ENCODE peak calls at places on chromosomes 7 and 10, in eight cellular contexts. One of them, this sample, is unnamed.

GRCh38 chr10:22681783-22682183 is 32.6 kb downstream of the PIP4K2A start:
- DNase-seq in A549: peak; percentile 69
- DNase-seq in progenitor cell of endocrine pancreas: no peak
- DNase-seq in T-helper 17 cell: no peak
- DNase-seq in EL: peak; percentile 77
- DNase-seq in HT-29: peak; percentile 23
- DNase-seq in stimulated activated CD4-positive, alpha-beta T cell treated with anti-CD3 and anti-CD28 coated beads, TNF-alpha, amount 100 ng/mL, for 48 hours: no peak
- DNase-seq in lower leg skin: no peak
- DNase-seq in this sample: peak; percentile 30

GRCh38 chr10:60044221-60044620 is 137.9 kb upstream of the CCDC6 start:
- DNase-seq in A549: no peak
- DNase-seq in progenitor cell of endocrine pancreas: no peak
- DNase-seq in T-helper 17 cell: no peak
- DNase-seq in EL: peak; percentile 34
- DNase-seq in HT-29: no peak
- DNase-seq in stimulated activated CD4-positive, alpha-beta T cell treated with anti-CD3 and anti-CD28 coated beads, TNF-alpha, amount 100 ng/mL, for 48 hours: no peak
- DNase-seq in lower leg skin: no peak
- DNase-seq in this sample: no peak

GRCh38 chr7:30412810-30413504 is 65.6 kb downstream of the NOD1 start:
- DNase-seq in A549: peak; percentile 85
- DNase-seq in progenitor cell of endocrine pancreas: no peak
- DNase-seq in T-helper 17 cell: no peak
- DNase-seq in EL: peak; percentile 82
- DNase-seq in HT-29: peak; percentile 94
- DNase-seq in stimulated activated CD4-positive, alpha-beta T cell treated with anti-CD3 and anti-CD28 coated beads, TNF-alpha, amount 100 ng/mL, for 48 hours: no peak
- DNase-seq in lower leg skin: no peak
- DNase-seq in this sample: peak; percentile 75

GRCh38 chr7:126501617-126502016 is 751.1 kb downstream of the GRM8 start:
- DNase-seq in A549: no peak
- DNase-seq in progenitor cell of endocrine pancreas: no peak
- DNase-seq in T-helper 17 cell: no peak
- DNase-seq in EL: no peak
- DNase-seq in HT-29: no peak
- DNase-seq in stimulated activated CD4-positive, alpha-beta T cell treated with anti-CD3 and anti-CD28 coated beads, TNF-alpha, amount 100 ng/mL, for 48 hours: no peak
- DNase-seq in lower leg skin: no peak
- DNase-seq in this sample: no peak

GRCh38 chr10:116801658-116802057 is 47.6 kb upstream of the ENO4 start:
- DNase-seq in A549: no peak
- DNase-seq in progenitor cell of endocrine pancreas: no peak
- DNase-seq in T-helper 17 cell: no peak
- DNase-seq in EL: no peak
- DNase-seq in HT-29: no peak
- DNase-seq in stimulated activated CD4-positive, alpha-beta T cell treated with anti-CD3 and anti-CD28 coated beads, TNF-alpha, amount 100 ng/mL, for 48 hours: no peak
- DNase-seq in lower leg skin: no peak
- DNase-seq in this sample: no peak

GRCh38 chr10:33126118-33126517 is 168.1 kb upstream of the ITGB1 start:
- DNase-seq in A549: no peak
- DNase-seq in progenitor cell of endocrine pancreas: no peak
- DNase-seq in T-helper 17 cell: no peak
- DNase-seq in EL: peak; percentile 41
- DNase-seq in HT-29: peak; percentile 37
- DNase-seq in stimulated activated CD4-positive, alpha-beta T cell treated with anti-CD3 and anti-CD28 coated beads, TNF-alpha, amount 100 ng/mL, for 48 hours: no peak
- DNase-seq in lower leg skin: no peak
- DNase-seq in this sample: no peak

GRCh38 chr7:74302745-74303221 is 13.6 kb downstream of the CLIP2 start:
- DNase-seq in A549: peak; percentile 38
- DNase-seq in progenitor cell of endocrine pancreas: no peak
- DNase-seq in T-helper 17 cell: no peak
- DNase-seq in EL: no peak
- DNase-seq in HT-29: peak; percentile 40
- DNase-seq in stimulated activated CD4-positive, alpha-beta T cell treated with anti-CD3 and anti-CD28 coated beads, TNF-alpha, amount 100 ng/mL, for 48 hours: no peak
- DNase-seq in lower leg skin: no peak
- DNase-seq in this sample: no peak

GRCh38 chr10:102243304-102243703 is 2.0 kb upstream of the PITX3 start:
- DNase-seq in A549: no peak
- DNase-seq in progenitor cell of endocrine pancreas: no peak
- DNase-seq in T-helper 17 cell: no peak
- DNase-seq in EL: peak; percentile 93
- DNase-seq in HT-29: no peak
- DNase-seq in stimulated activated CD4-positive, alpha-beta T cell treated with anti-CD3 and anti-CD28 coated beads, TNF-alpha, amount 100 ng/mL, for 48 hours: no peak
- DNase-seq in lower leg skin: no peak
- DNase-seq in this sample: no peak

GRCh38 chr10:96548589-96548988 is 34.9 kb upstream of the TLL2 start:
- DNase-seq in A549: no peak
- DNase-seq in progenitor cell of endocrine pancreas: no peak
- DNase-seq in T-helper 17 cell: no peak
- DNase-seq in EL: no peak
- DNase-seq in HT-29: no peak
- DNase-seq in stimulated activated CD4-positive, alpha-beta T cell treated with anti-CD3 and anti-CD28 coated beads, TNF-alpha, amount 100 ng/mL, for 48 hours: no peak
- DNase-seq in lower leg skin: no peak
- DNase-seq in this sample: no peak

GRCh38 chr10:44389150-44389549 is 4.3 kb upstream of the CXCL12 start:
- DNase-seq in A549: no peak
- DNase-seq in progenitor cell of endocrine pancreas: no peak
- DNase-seq in T-helper 17 cell: no peak
- DNase-seq in EL: no peak
- DNase-seq in HT-29: no peak
- DNase-seq in stimulated activated CD4-positive, alpha-beta T cell treated with anti-CD3 and anti-CD28 coated beads, TNF-alpha, amount 100 ng/mL, for 48 hours: no peak
- DNase-seq in lower leg skin: peak; percentile 81
- DNase-seq in this sample: no peak

GRCh38 chr10:26528715-26529393 is 90.7 kb downstream of the APBB1IP start:
- DNase-seq in A549: no peak
- DNase-seq in progenitor cell of endocrine pancreas: no peak
- DNase-seq in T-helper 17 cell: no peak
- DNase-seq in EL: no peak
- DNase-seq in HT-29: no peak
- DNase-seq in stimulated activated CD4-positive, alpha-beta T cell treated with anti-CD3 and anti-CD28 coated beads, TNF-alpha, amount 100 ng/mL, for 48 hours: no peak
- DNase-seq in lower leg skin: no peak
- DNase-seq in this sample: no peak

GRCh38 chr7:89966100-89966499 is 188.2 kb upstream of the STEAP1 start:
- DNase-seq in A549: no peak
- DNase-seq in progenitor cell of endocrine pancreas: no peak
- DNase-seq in T-helper 17 cell: no peak
- DNase-seq in EL: no peak
- DNase-seq in HT-29: no peak
- DNase-seq in stimulated activated CD4-positive, alpha-beta T cell treated with anti-CD3 and anti-CD28 coated beads, TNF-alpha, amount 100 ng/mL, for 48 hours: no peak
- DNase-seq in lower leg skin: no peak
- DNase-seq in this sample: no peak

GRCh38 chr7:70582921-70583895 is 548.7 kb upstream of the GALNT17 start:
- DNase-seq in A549: no peak
- DNase-seq in progenitor cell of endocrine pancreas: no peak
- DNase-seq in T-helper 17 cell: no peak
- DNase-seq in EL: no peak
- DNase-seq in HT-29: no peak
- DNase-seq in stimulated activated CD4-positive, alpha-beta T cell treated with anti-CD3 and anti-CD28 coated beads, TNF-alpha, amount 100 ng/mL, for 48 hours: no peak
- DNase-seq in lower leg skin: no peak
- DNase-seq in this sample: no peak

GRCh38 chr10:88243847-88244730 is 339.0 kb downstream of the RNLS start:
- DNase-seq in A549: no peak
- DNase-seq in progenitor cell of endocrine pancreas: no peak
- DNase-seq in T-helper 17 cell: no peak
- DNase-seq in EL: peak; percentile 56
- DNase-seq in HT-29: peak; percentile 82
- DNase-seq in stimulated activated CD4-positive, alpha-beta T cell treated with anti-CD3 and anti-CD28 coated beads, TNF-alpha, amount 100 ng/mL, for 48 hours: no peak
- DNase-seq in lower leg skin: no peak
- DNase-seq in this sample: peak; percentile 6

GRCh38 chr10:61904711-61905445 is 3.4 kb downstream of the ARID5B start:
- DNase-seq in A549: peak; percentile 47
- DNase-seq in progenitor cell of endocrine pancreas: no peak
- DNase-seq in T-helper 17 cell: no peak
- DNase-seq in EL: peak; percentile 87
- DNase-seq in HT-29: peak; percentile 63
- DNase-seq in stimulated activated CD4-positive, alpha-beta T cell treated with anti-CD3 and anti-CD28 coated beads, TNF-alpha, amount 100 ng/mL, for 48 hours: peak; percentile 43
- DNase-seq in lower leg skin: no peak
- DNase-seq in this sample: peak; percentile 24

GRCh38 chr7:116543664-116544063 is 18.8 kb downstream of the CAV1 start:
- DNase-seq in A549: no peak
- DNase-seq in progenitor cell of endocrine pancreas: no peak
- DNase-seq in T-helper 17 cell: no peak
- DNase-seq in EL: peak; percentile 58
- DNase-seq in HT-29: no peak
- DNase-seq in stimulated activated CD4-positive, alpha-beta T cell treated with anti-CD3 and anti-CD28 coated beads, TNF-alpha, amount 100 ng/mL, for 48 hours: no peak
- DNase-seq in lower leg skin: no peak
- DNase-seq in this sample: no peak

GRCh38 chr10:123863721-123864432 is 27.7 kb downstream of the CPXM2 start:
- DNase-seq in A549: no peak
- DNase-seq in progenitor cell of endocrine pancreas: no peak
- DNase-seq in T-helper 17 cell: no peak
- DNase-seq in EL: no peak
- DNase-seq in HT-29: no peak
- DNase-seq in stimulated activated CD4-positive, alpha-beta T cell treated with anti-CD3 and anti-CD28 coated beads, TNF-alpha, amount 100 ng/mL, for 48 hours: no peak
- DNase-seq in lower leg skin: peak; percentile 79
- DNase-seq in this sample: no peak

GRCh38 chr7:151420144-151420543 is 10.3 kb upstream of the WDR86 start:
- DNase-seq in A549: no peak
- DNase-seq in progenitor cell of endocrine pancreas: no peak
- DNase-seq in T-helper 17 cell: no peak
- DNase-seq in EL: no peak
- DNase-seq in HT-29: no peak
- DNase-seq in stimulated activated CD4-positive, alpha-beta T cell treated with anti-CD3 and anti-CD28 coated beads, TNF-alpha, amount 100 ng/mL, for 48 hours: no peak
- DNase-seq in lower leg skin: no peak
- DNase-seq in this sample: no peak

GRCh38 chr7:127650842-127651555 is 995 bp upstream of the SND1 start:
- DNase-seq in A549: no peak
- DNase-seq in progenitor cell of endocrine pancreas: no peak
- DNase-seq in T-helper 17 cell: no peak
- DNase-seq in EL: no peak
- DNase-seq in HT-29: no peak
- DNase-seq in stimulated activated CD4-positive, alpha-beta T cell treated with anti-CD3 and anti-CD28 coated beads, TNF-alpha, amount 100 ng/mL, for 48 hours: no peak
- DNase-seq in lower leg skin: no peak
- DNase-seq in this sample: no peak

GRCh38 chr7:115724400-115725056 is 306.0 kb downstream of the TFEC start:
- DNase-seq in A549: peak; percentile 7
- DNase-seq in progenitor cell of endocrine pancreas: no peak
- DNase-seq in T-helper 17 cell: no peak
- DNase-seq in EL: no peak
- DNase-seq in HT-29: peak; percentile 91
- DNase-seq in stimulated activated CD4-positive, alpha-beta T cell treated with anti-CD3 and anti-CD28 coated beads, TNF-alpha, amount 100 ng/mL, for 48 hours: no peak
- DNase-seq in lower leg skin: no peak
- DNase-seq in this sample: peak; percentile 56

GRCh38 chr10:26044123-26044749 is 110.2 kb downstream of the MYO3A start:
- DNase-seq in A549: no peak
- DNase-seq in progenitor cell of endocrine pancreas: no peak
- DNase-seq in T-helper 17 cell: no peak
- DNase-seq in EL: no peak
- DNase-seq in HT-29: peak; percentile 36
- DNase-seq in stimulated activated CD4-positive, alpha-beta T cell treated with anti-CD3 and anti-CD28 coated beads, TNF-alpha, amount 100 ng/mL, for 48 hours: no peak
- DNase-seq in lower leg skin: no peak
- DNase-seq in this sample: no peak

GRCh38 chr7:27110977-27111752 is 8.7 kb upstream of the HOXA2 start:
- DNase-seq in A549: peak; percentile 73
- DNase-seq in progenitor cell of endocrine pancreas: no peak
- DNase-seq in T-helper 17 cell: no peak
- DNase-seq in EL: peak; percentile 53
- DNase-seq in HT-29: peak; percentile 83
- DNase-seq in stimulated activated CD4-positive, alpha-beta T cell treated with anti-CD3 and anti-CD28 coated beads, TNF-alpha, amount 100 ng/mL, for 48 hours: no peak
- DNase-seq in lower leg skin: no peak
- DNase-seq in this sample: no peak

GRCh38 chr7:96116173-96116572 is 205.7 kb downstream of the SLC25A13 start:
- DNase-seq in A549: no peak
- DNase-seq in progenitor cell of endocrine pancreas: no peak
- DNase-seq in T-helper 17 cell: no peak
- DNase-seq in EL: no peak
- DNase-seq in HT-29: no peak
- DNase-seq in stimulated activated CD4-positive, alpha-beta T cell treated with anti-CD3 and anti-CD28 coated beads, TNF-alpha, amount 100 ng/mL, for 48 hours: no peak
- DNase-seq in lower leg skin: no peak
- DNase-seq in this sample: no peak

GRCh38 chr7:132073920-132074589 is 502.2 kb downstream of the PLXNA4 start:
- DNase-seq in A549: no peak
- DNase-seq in progenitor cell of endocrine pancreas: no peak
- DNase-seq in T-helper 17 cell: no peak
- DNase-seq in EL: no peak
- DNase-seq in HT-29: no peak
- DNase-seq in stimulated activated CD4-positive, alpha-beta T cell treated with anti-CD3 and anti-CD28 coated beads, TNF-alpha, amount 100 ng/mL, for 48 hours: no peak
- DNase-seq in lower leg skin: peak; percentile 34
- DNase-seq in this sample: no peak

GRCh38 chr10:93272884-93273675 is 199.4 kb downstream of the CYP26A1 start:
- DNase-seq in A549: no peak
- DNase-seq in progenitor cell of endocrine pancreas: no peak
- DNase-seq in T-helper 17 cell: no peak
- DNase-seq in EL: no peak
- DNase-seq in HT-29: no peak
- DNase-seq in stimulated activated CD4-positive, alpha-beta T cell treated with anti-CD3 and anti-CD28 coated beads, TNF-alpha, amount 100 ng/mL, for 48 hours: no peak
- DNase-seq in lower leg skin: no peak
- DNase-seq in this sample: no peak

GRCh38 chr7:3105856-3106255 is 62.2 kb upstream of the CARD11 start:
- DNase-seq in A549: no peak
- DNase-seq in progenitor cell of endocrine pancreas: no peak
- DNase-seq in T-helper 17 cell: no peak
- DNase-seq in EL: no peak
- DNase-seq in HT-29: no peak
- DNase-seq in stimulated activated CD4-positive, alpha-beta T cell treated with anti-CD3 and anti-CD28 coated beads, TNF-alpha, amount 100 ng/mL, for 48 hours: no peak
- DNase-seq in lower leg skin: no peak
- DNase-seq in this sample: no peak

GRCh38 chr7:26490631-26491624 is 199.3 kb downstream of the SNX10 start:
- DNase-seq in A549: no peak
- DNase-seq in progenitor cell of endocrine pancreas: no peak
- DNase-seq in T-helper 17 cell: no peak
- DNase-seq in EL: no peak
- DNase-seq in HT-29: peak; percentile 32
- DNase-seq in stimulated activated CD4-positive, alpha-beta T cell treated with anti-CD3 and anti-CD28 coated beads, TNF-alpha, amount 100 ng/mL, for 48 hours: no peak
- DNase-seq in lower leg skin: peak; percentile 81
- DNase-seq in this sample: peak; percentile 25

GRCh38 chr7:2601907-2602735 is 29.7 kb upstream of the TTYH3 start:
- DNase-seq in A549: no peak
- DNase-seq in progenitor cell of endocrine pancreas: no peak
- DNase-seq in T-helper 17 cell: no peak
- DNase-seq in EL: no peak
- DNase-seq in HT-29: no peak
- DNase-seq in stimulated activated CD4-positive, alpha-beta T cell treated with anti-CD3 and anti-CD28 coated beads, TNF-alpha, amount 100 ng/mL, for 48 hours: no peak
- DNase-seq in lower leg skin: no peak
- DNase-seq in this sample: no peak

GRCh38 chr10:100659361-100660098 is 85.9 kb upstream of the PAX2 start:
- DNase-seq in A549: no peak
- DNase-seq in progenitor cell of endocrine pancreas: no peak
- DNase-seq in T-helper 17 cell: no peak
- DNase-seq in EL: no peak
- DNase-seq in HT-29: no peak
- DNase-seq in stimulated activated CD4-positive, alpha-beta T cell treated with anti-CD3 and anti-CD28 coated beads, TNF-alpha, amount 100 ng/mL, for 48 hours: no peak
- DNase-seq in lower leg skin: no peak
- DNase-seq in this sample: no peak

GRCh38 chr10:75234683-75235374 is 928 bp downstream of the COMTD1 start:
- DNase-seq in A549: no peak
- DNase-seq in progenitor cell of endocrine pancreas: peak; percentile 48
- DNase-seq in T-helper 17 cell: peak; percentile 13
- DNase-seq in EL: no peak
- DNase-seq in HT-29: peak; percentile 74
- DNase-seq in stimulated activated CD4-positive, alpha-beta T cell treated with anti-CD3 and anti-CD28 coated beads, TNF-alpha, amount 100 ng/mL, for 48 hours: no peak
- DNase-seq in lower leg skin: peak; percentile 86
- DNase-seq in this sample: peak; percentile 19

GRCh38 chr7:44740040-44740439 is 8.6 kb upstream of the ZMIZ2 start:
- DNase-seq in A549: no peak
- DNase-seq in progenitor cell of endocrine pancreas: no peak
- DNase-seq in T-helper 17 cell: no peak
- DNase-seq in EL: no peak
- DNase-seq in HT-29: no peak
- DNase-seq in stimulated activated CD4-positive, alpha-beta T cell treated with anti-CD3 and anti-CD28 coated beads, TNF-alpha, amount 100 ng/mL, for 48 hours: no peak
- DNase-seq in lower leg skin: no peak
- DNase-seq in this sample: no peak

GRCh38 chr10:63286340-63286739 is 153.2 kb downstream of the NRBF2 start:
- DNase-seq in A549: no peak
- DNase-seq in progenitor cell of endocrine pancreas: no peak
- DNase-seq in T-helper 17 cell: no peak
- DNase-seq in EL: no peak
- DNase-seq in HT-29: no peak
- DNase-seq in stimulated activated CD4-positive, alpha-beta T cell treated with anti-CD3 and anti-CD28 coated beads, TNF-alpha, amount 100 ng/mL, for 48 hours: no peak
- DNase-seq in lower leg skin: no peak
- DNase-seq in this sample: no peak

GRCh38 chr7:92623544-92623943 is 33.4 kb upstream of the FAM133B start:
- DNase-seq in A549: no peak
- DNase-seq in progenitor cell of endocrine pancreas: no peak
- DNase-seq in T-helper 17 cell: no peak
- DNase-seq in EL: no peak
- DNase-seq in HT-29: peak; percentile 25
- DNase-seq in stimulated activated CD4-positive, alpha-beta T cell treated with anti-CD3 and anti-CD28 coated beads, TNF-alpha, amount 100 ng/mL, for 48 hours: no peak
- DNase-seq in lower leg skin: no peak
- DNase-seq in this sample: no peak

GRCh38 chr10:130354555-130354954 is 218.4 kb downstream of the GLRX3 start:
- DNase-seq in A549: no peak
- DNase-seq in progenitor cell of endocrine pancreas: no peak
- DNase-seq in T-helper 17 cell: no peak
- DNase-seq in EL: no peak
- DNase-seq in HT-29: no peak
- DNase-seq in stimulated activated CD4-positive, alpha-beta T cell treated with anti-CD3 and anti-CD28 coated beads, TNF-alpha, amount 100 ng/mL, for 48 hours: no peak
- DNase-seq in lower leg skin: peak; percentile 57
- DNase-seq in this sample: no peak

This sample was measured in LoVo.